ENCODE peak calls at places on chromosomes 16 and 17, in nine cellular contexts. L, C, G, U, W, I, B, P and K are unnamed samples.

GRCh38 chr17:82659886-82660285 is 11.6 kb upstream of the WDR45B start:
- DNase-seq in L (no peak), C (no peak), G (no peak), U (no peak), W (no peak), I (no peak), B (no peak), P (no peak), K (peak)

GRCh38 chr17:28367641-28368305 is 2.3 kb downstream of the VTN start:
- DNase-seq in L (no peak), C (no peak), G (no peak), U (no peak), W (no peak), I (no peak), B (no peak), P (no peak), K (peak)

GRCh38 chr16:78045865-78046581 is 23.7 kb downstream of the CLEC3A start:
- DNase-seq in L (peak), C (no peak), G (peak), U (peak), W (peak), I (no peak), B (peak), P (no peak), K (peak)

GRCh38 chr16:30691907-30692306 is 7.1 kb upstream of the SRCAP start:
- DNase-seq in L (no peak), C (no peak), G (no peak), U (no peak), W (no peak), I (no peak), B (no peak), P (no peak), K (no peak)

GRCh38 chr17:44220211-44221071 is 966 bp upstream of the UBTF start:
- DNase-seq in L (peak), C (no peak), G (peak), U (peak), W (peak), I (peak), B (peak), P (no peak), K (peak)

GRCh38 chr16:27313422-27314160 is at the start of gene IL4R:
- DNase-seq in L (peak), C (no peak), G (peak), U (peak), W (peak), I (no peak), B (peak), P (no peak), K (peak)

GRCh38 chr17:30344283-30345088 is 10.6 kb upstream of the TMIGD1 start:
- DNase-seq in L (no peak), C (peak), G (peak), U (peak), W (no peak), I (peak), B (no peak), P (no peak), K (no peak)

GRCh38 chr17:2025622-2026309 is 632 bp upstream of the RTN4RL1 start:
- DNase-seq in L (peak), C (peak), G (peak), U (peak), W (peak), I (peak), B (peak), P (peak), K (peak)

GRCh38 chr16:14669776-14670175 is 24.3 kb downstream of the PLA2G10 start:
- DNase-seq in L (no peak), C (no peak), G (no peak), U (peak), W (peak), I (no peak), B (no peak), P (no peak), K (peak)

GRCh38 chr16:769201-769769 is 8.8 kb downstream of the MSLN start:
- DNase-seq in L (no peak), C (no peak), G (no peak), U (no peak), W (no peak), I (no peak), B (no peak), P (no peak), K (no peak)

GRCh38 chr17:330993-331701 is 21.5 kb downstream of the RPH3AL start:
- DNase-seq in L (no peak), C (no peak), G (no peak), U (peak), W (no peak), I (no peak), B (no peak), P (no peak), K (peak)

GRCh38 chr16:58127033-58127556 is 2.1 kb downstream of the CFAP20 start:
- DNase-seq in L (peak), C (no peak), G (peak), U (peak), W (no peak), I (peak), B (no peak), P (no peak), K (no peak)

GRCh38 chr16:62978451-62978850 is 942.2 kb upstream of the CDH8 start:
- DNase-seq in L (no peak), C (no peak), G (no peak), U (no peak), W (no peak), I (no peak), B (no peak), P (no peak), K (no peak)

GRCh38 chr16:88538366-88539060 is 31.7 kb upstream of the ZC3H18 start:
- DNase-seq in L (no peak), C (no peak), G (no peak), U (no peak), W (no peak), I (no peak), B (no peak), P (no peak), K (peak)

GRCh38 chr16:17302620-17303019 is 168.1 kb downstream of the XYLT1 start:
- DNase-seq in L (no peak), C (no peak), G (peak), U (peak), W (no peak), I (no peak), B (no peak), P (no peak), K (no peak)

GRCh38 chr17:74780443-74781238 is 4.5 kb upstream of the NAT9 start:
- DNase-seq in L (peak), C (peak), G (peak), U (peak), W (peak), I (peak), B (peak), P (no peak), K (no peak)

GRCh38 chr17:34246436-34246835 is 8.6 kb upstream of the CCL2 start:
- DNase-seq in L (no peak), C (peak), G (peak), U (no peak), W (no peak), I (no peak), B (no peak), P (no peak), K (no peak)

GRCh38 chr16:69469807-69470561 is 45.6 kb downstream of the CYB5B start:
- DNase-seq in L (peak), C (peak), G (peak), U (no peak), W (no peak), I (no peak), B (no peak), P (no peak), K (no peak)

GRCh38 chr17:41785091-41785875 is 1.2 kb downstream of the JUP start:
- DNase-seq in L (no peak), C (peak), G (peak), U (no peak), W (peak), I (no peak), B (no peak), P (no peak), K (no peak)

GRCh38 chr17:74859439-74860228 is at the start of gene GRIN2C:
- DNase-seq in L (peak), C (no peak), G (no peak), U (no peak), W (no peak), I (no peak), B (no peak), P (no peak), K (no peak)

GRCh38 chr16:52825882-52826281 is 226.8 kb downstream of the CHD9NB start:
- DNase-seq in L (no peak), C (no peak), G (no peak), U (peak), W (no peak), I (peak), B (no peak), P (peak), K (no peak)